ENCODE peak calls at places on chromosomes 11 and 22, in seven cellular contexts. One of them, this sample, is unnamed.

GRCh38 chr22:19840955-19841640 is 13.6 kb downstream of the GNB1L start:
- DNase-seq in transverse colon: no peak
- DNase-seq in stomach: no peak
- DNase-seq in adrenal gland: no peak
- DNase-seq in upper lobe of left lung: no peak
- DNase-seq in ovary: no peak
- DNase-seq in gastrocnemius medialis: no peak
- DNase-seq in this sample: no peak

GRCh38 chr11:75536786-75537629 is 11.3 kb upstream of the GDPD5 start:
- DNase-seq in upper lobe of left lung: no peak
- DNase-seq in gastrocnemius medialis: no peak
- DNase-seq in adrenal gland: no peak
- DNase-seq in ovary: no peak
- DNase-seq in transverse colon: no peak
- DNase-seq in stomach: no peak
- DNase-seq in this sample: no peak

GRCh38 chr11:71933141-71933933 is 4.5 kb downstream of the RNF121 start:
- DNase-seq in stomach: no peak
- DNase-seq in gastrocnemius medialis: no peak
- DNase-seq in adrenal gland: no peak
- DNase-seq in transverse colon: no peak
- DNase-seq in upper lobe of left lung: no peak
- DNase-seq in ovary: no peak
- DNase-seq in this sample: no peak

GRCh38 chr11:68340003-68340767 is 27.8 kb downstream of the LRP5 start:
- DNase-seq in ovary: no peak
- DNase-seq in transverse colon: no peak
- DNase-seq in gastrocnemius medialis: no peak
- DNase-seq in upper lobe of left lung: no peak
- DNase-seq in adrenal gland: no peak
- DNase-seq in stomach: no peak
- DNase-seq in this sample: no peak

GRCh38 chr11:13009921-13010736 is 1.0 kb downstream of the RASSF10 start:
- DNase-seq in transverse colon: no peak
- DNase-seq in stomach: peak; percentile 54
- DNase-seq in ovary: no peak
- DNase-seq in upper lobe of left lung: peak; percentile 27
- DNase-seq in gastrocnemius medialis: no peak
- DNase-seq in adrenal gland: no peak
- DNase-seq in this sample: no peak

GRCh38 chr11:86910592-86910991 is 44.6 kb downstream of the FZD4 start:
- DNase-seq in ovary: no peak
- DNase-seq in stomach: no peak
- DNase-seq in upper lobe of left lung: no peak
- DNase-seq in gastrocnemius medialis: no peak
- DNase-seq in adrenal gland: no peak
- DNase-seq in transverse colon: no peak
- DNase-seq in this sample: no peak

GRCh38 chr22:22110548-22111266 is 128.1 kb upstream of the TOP3B start:
- DNase-seq in adrenal gland: peak; percentile 26
- DNase-seq in stomach: no peak
- DNase-seq in upper lobe of left lung: peak; percentile 27
- DNase-seq in gastrocnemius medialis: no peak
- DNase-seq in transverse colon: peak; percentile 51
- DNase-seq in ovary: no peak
- DNase-seq in this sample: peak; percentile 93

GRCh38 chr11:93089474-93090102 is 108.2 kb downstream of the SLC36A4 start:
- DNase-seq in transverse colon: peak; percentile 27
- DNase-seq in adrenal gland: peak; percentile 42
- DNase-seq in ovary: no peak
- DNase-seq in upper lobe of left lung: peak; percentile 34
- DNase-seq in gastrocnemius medialis: no peak
- DNase-seq in stomach: no peak
- DNase-seq in this sample: no peak

GRCh38 chr11:123419720-123420466 is 10.2 kb upstream of the GRAMD1B start:
- DNase-seq in ovary: no peak
- DNase-seq in adrenal gland: no peak
- DNase-seq in upper lobe of left lung: no peak
- DNase-seq in transverse colon: peak; percentile 15
- DNase-seq in gastrocnemius medialis: no peak
- DNase-seq in stomach: no peak
- DNase-seq in this sample: no peak

GRCh38 chr22:41469218-41469851 is 418 bp downstream of the ACO2 start:
- DNase-seq in stomach: peak; percentile 54
- DNase-seq in adrenal gland: peak; percentile 39
- DNase-seq in ovary: no peak
- DNase-seq in upper lobe of left lung: peak; percentile 30
- DNase-seq in transverse colon: peak; percentile 81
- DNase-seq in gastrocnemius medialis: peak; percentile 82
- DNase-seq in this sample: no peak

GRCh38 chr11:46916669-46917108 is 1.7 kb downstream of the LRP4 start:
- DNase-seq in ovary: peak; percentile 63
- DNase-seq in upper lobe of left lung: no peak
- DNase-seq in gastrocnemius medialis: peak; percentile 72
- DNase-seq in transverse colon: peak; percentile 62
- DNase-seq in adrenal gland: peak; percentile 72
- DNase-seq in stomach: peak; percentile 51
- DNase-seq in this sample: no peak

GRCh38 chr22:35357883-35358621 is 22.8 kb upstream of the HMOX1 start:
- DNase-seq in stomach: no peak
- DNase-seq in gastrocnemius medialis: no peak
- DNase-seq in adrenal gland: no peak
- DNase-seq in transverse colon: no peak
- DNase-seq in ovary: no peak
- DNase-seq in upper lobe of left lung: no peak
- DNase-seq in this sample: no peak

GRCh38 chr22:26842103-26842502 is 184.7 kb downstream of the MIAT start:
- DNase-seq in ovary: no peak
- DNase-seq in upper lobe of left lung: no peak
- DNase-seq in gastrocnemius medialis: no peak
- DNase-seq in adrenal gland: no peak
- DNase-seq in stomach: no peak
- DNase-seq in transverse colon: no peak
- DNase-seq in this sample: no peak

GRCh38 chr22:28146401-28147304 is 227.6 kb upstream of the PITPNB start:
- DNase-seq in stomach: no peak
- DNase-seq in ovary: no peak
- DNase-seq in upper lobe of left lung: no peak
- DNase-seq in transverse colon: no peak
- DNase-seq in adrenal gland: no peak
- DNase-seq in gastrocnemius medialis: no peak
- DNase-seq in this sample: no peak

GRCh38 chr11:33704240-33705002 is 3.8 kb upstream of the C11orf91 start:
- DNase-seq in ovary: no peak
- DNase-seq in upper lobe of left lung: no peak
- DNase-seq in stomach: no peak
- DNase-seq in transverse colon: no peak
- DNase-seq in adrenal gland: peak; percentile 21
- DNase-seq in gastrocnemius medialis: no peak
- DNase-seq in this sample: no peak

GRCh38 chr22:28430656-28431055 is 249.0 kb downstream of the TTC28 start:
- DNase-seq in ovary: no peak
- DNase-seq in stomach: no peak
- DNase-seq in gastrocnemius medialis: no peak
- DNase-seq in transverse colon: no peak
- DNase-seq in upper lobe of left lung: no peak
- DNase-seq in adrenal gland: no peak
- DNase-seq in this sample: no peak

GRCh38 chr11:122440783-122441701 is 214.5 kb upstream of the UBASH3B start:
- DNase-seq in stomach: no peak
- DNase-seq in transverse colon: peak; percentile 10
- DNase-seq in ovary: peak; percentile 65
- DNase-seq in gastrocnemius medialis: peak; percentile 28
- DNase-seq in upper lobe of left lung: no peak
- DNase-seq in adrenal gland: peak; percentile 80
- DNase-seq in this sample: no peak

GRCh38 chr11:69463181-69463891 is 18.1 kb upstream of the LINC01488 start:
- DNase-seq in gastrocnemius medialis: no peak
- DNase-seq in stomach: no peak
- DNase-seq in adrenal gland: no peak
- DNase-seq in transverse colon: no peak
- DNase-seq in upper lobe of left lung: no peak
- DNase-seq in ovary: no peak
- DNase-seq in this sample: peak; percentile 58

GRCh38 chr11:1271406-1271805 is 38.0 kb downstream of the TOLLIP start:
- DNase-seq in gastrocnemius medialis: no peak
- DNase-seq in transverse colon: no peak
- DNase-seq in stomach: no peak
- DNase-seq in ovary: no peak
- DNase-seq in adrenal gland: no peak
- DNase-seq in upper lobe of left lung: no peak
- DNase-seq in this sample: peak; percentile 52

GRCh38 chr22:24728790-24729637 is 45.5 kb downstream of the PIWIL3 start:
- DNase-seq in upper lobe of left lung: no peak
- DNase-seq in stomach: no peak
- DNase-seq in gastrocnemius medialis: no peak
- DNase-seq in transverse colon: no peak
- DNase-seq in adrenal gland: peak; percentile 44
- DNase-seq in ovary: peak; percentile 67
- DNase-seq in this sample: no peak

GRCh38 chr11:19242184-19242932 is 1.6 kb upstream of the E2F8 start:
- DNase-seq in ovary: no peak
- DNase-seq in gastrocnemius medialis: no peak
- DNase-seq in transverse colon: peak; percentile 16
- DNase-seq in adrenal gland: no peak
- DNase-seq in stomach: no peak
- DNase-seq in upper lobe of left lung: peak; percentile 31
- DNase-seq in this sample: peak; percentile 78

GRCh38 chr11:19241260-19242183 is 777 bp upstream of the E2F8 start:
- DNase-seq in ovary: no peak
- DNase-seq in transverse colon: peak; percentile 49
- DNase-seq in upper lobe of left lung: peak; percentile 23
- DNase-seq in stomach: no peak
- DNase-seq in gastrocnemius medialis: no peak
- DNase-seq in adrenal gland: no peak
- DNase-seq in this sample: peak; percentile 91

GRCh38 chr11:19243143-19243542 is 2.4 kb upstream of the E2F8 start:
- DNase-seq in adrenal gland: no peak
- DNase-seq in upper lobe of left lung: no peak
- DNase-seq in transverse colon: no peak
- DNase-seq in gastrocnemius medialis: no peak
- DNase-seq in ovary: no peak
- DNase-seq in stomach: no peak
- DNase-seq in this sample: no peak

GRCh38 chr11:19239039-19239438 is 1.7 kb downstream of the E2F8 start:
- DNase-seq in upper lobe of left lung: no peak
- DNase-seq in gastrocnemius medialis: no peak
- DNase-seq in adrenal gland: no peak
- DNase-seq in stomach: no peak
- DNase-seq in transverse colon: no peak
- DNase-seq in ovary: no peak
- DNase-seq in this sample: no peak

GRCh38 chr11:19240420-19241259 is at the start of gene E2F8:
- DNase-seq in ovary: peak; percentile 75
- DNase-seq in gastrocnemius medialis: peak; percentile 93
- DNase-seq in stomach: peak; percentile 91
- DNase-seq in transverse colon: peak; percentile 96
- DNase-seq in upper lobe of left lung: peak; percentile 95
- DNase-seq in adrenal gland: peak; percentile 94
- DNase-seq in this sample: peak; percentile 94
- H3K27ac ChIP-seq in ovary: no peak within 1 kb of the TSS
- H3K27ac ChIP-seq in gastrocnemius medialis: peak within 1 kb of the TSS; percentile 77
- H3K27ac ChIP-seq in stomach: peak within 1 kb of the TSS; percentile 56
- H3K27ac ChIP-seq in transverse colon: peak within 1 kb of the TSS; percentile 79
- H3K27ac ChIP-seq in upper lobe of left lung: no peak within 1 kb of the TSS
- H3K27ac ChIP-seq in adrenal gland: no peak within 1 kb of the TSS
- H3K27ac ChIP-seq in this sample: peak within 1 kb of the TSS; percentile 35

GRCh38 chr22:37591823-37592404 is 12.0 kb upstream of the LGALS2 start:
- DNase-seq in ovary: no peak
- DNase-seq in transverse colon: no peak
- DNase-seq in stomach: no peak
- DNase-seq in adrenal gland: no peak
- DNase-seq in upper lobe of left lung: no peak
- DNase-seq in gastrocnemius medialis: no peak
- DNase-seq in this sample: no peak

GRCh38 chr22:37594237-37594636 is 14.3 kb upstream of the LGALS2 start:
- DNase-seq in stomach: no peak
- DNase-seq in upper lobe of left lung: no peak
- DNase-seq in adrenal gland: no peak
- DNase-seq in ovary: no peak
- DNase-seq in gastrocnemius medialis: no peak
- DNase-seq in transverse colon: no peak
- DNase-seq in this sample: no peak

GRCh38 chr22:37588540-37589215 is 8.8 kb upstream of the LGALS2 start:
- DNase-seq in gastrocnemius medialis: no peak
- DNase-seq in adrenal gland: peak; percentile 35
- DNase-seq in stomach: no peak
- DNase-seq in transverse colon: peak; percentile 76
- DNase-seq in upper lobe of left lung: no peak
- DNase-seq in ovary: no peak
- DNase-seq in this sample: no peak

GRCh38 chr22:37589607-37590006 is 9.7 kb upstream of the LGALS2 start:
- DNase-seq in gastrocnemius medialis: no peak
- DNase-seq in ovary: no peak
- DNase-seq in transverse colon: no peak
- DNase-seq in stomach: no peak
- DNase-seq in upper lobe of left lung: no peak
- DNase-seq in adrenal gland: no peak
- DNase-seq in this sample: no peak
- H3K4me3 ChIP-seq in gastrocnemius medialis: no peak overlapping the region
- H3K4me3 ChIP-seq in ovary: no peak overlapping the region
- H3K4me3 ChIP-seq in transverse colon: no peak overlapping the region
- H3K4me3 ChIP-seq in stomach: no peak overlapping the region
- H3K4me3 ChIP-seq in upper lobe of left lung: no peak overlapping the region
- H3K4me3 ChIP-seq in adrenal gland: no peak overlapping the region
- H3K4me3 ChIP-seq in this sample: no peak overlapping the region

DNA sequence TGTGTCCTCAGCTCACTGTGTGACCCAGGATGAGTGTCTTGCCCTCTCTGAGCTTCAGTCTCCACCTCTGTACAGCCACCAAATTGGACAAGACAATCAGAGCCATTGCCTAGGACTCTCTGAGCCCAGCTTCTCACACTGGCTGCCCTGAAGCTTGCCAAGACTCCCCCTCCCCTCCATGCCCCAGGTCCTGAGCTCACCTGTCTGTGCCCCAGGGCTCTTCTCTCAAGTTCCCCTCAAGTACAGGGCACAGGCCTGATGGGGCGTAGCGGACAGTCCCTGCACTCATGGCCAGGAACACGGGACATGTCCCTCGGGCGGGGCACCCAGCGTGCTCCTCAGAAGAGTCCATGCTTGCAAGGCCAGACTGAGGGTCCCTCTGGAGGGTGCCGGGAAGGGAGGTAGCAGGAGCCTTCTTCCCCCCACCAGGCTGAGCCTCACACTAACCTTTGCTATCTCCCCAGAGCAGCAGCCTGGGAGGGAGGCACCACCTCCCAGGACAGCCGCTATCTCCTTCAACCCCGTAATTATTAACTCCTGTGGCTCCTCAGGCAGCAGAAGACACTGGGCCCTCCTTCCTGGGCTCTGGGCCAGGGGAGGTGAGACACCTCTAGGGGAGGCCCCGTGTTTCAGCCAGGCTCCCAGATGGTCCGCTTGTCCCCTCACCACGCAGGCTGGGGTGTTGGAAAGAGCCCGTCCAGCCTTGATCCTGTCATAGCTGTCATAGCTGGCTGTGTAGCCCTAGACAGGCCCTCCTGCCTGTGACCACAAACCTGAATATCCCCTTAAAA is 2.7 kb upstream of the RAB3IL1 start:
- DNase-seq in gastrocnemius medialis: peak; percentile 6
- DNase-seq in stomach: no peak
- DNase-seq in adrenal gland: no peak
- DNase-seq in upper lobe of left lung: no peak
- DNase-seq in transverse colon: no peak
- DNase-seq in ovary: peak; percentile 17
- DNase-seq in this sample: peak; percentile 69
- TF ChIP-seq POLR2A in gastrocnemius medialis: no peak
- TF ChIP-seq POLR2A in stomach: no peak
- TF ChIP-seq POLR2A in adrenal gland: no peak
- TF ChIP-seq POLR2A in upper lobe of left lung: no peak
- TF ChIP-seq POLR2A in transverse colon: no peak
- TF ChIP-seq POLR2A in ovary: no peak
- TF ChIP-seq POLR2A in this sample: no peak

GRCh38 chr11:77799338-77799737 is 21.2 kb downstream of the RSF1 start:
- DNase-seq in gastrocnemius medialis: no peak
- DNase-seq in ovary: no peak
- DNase-seq in transverse colon: no peak
- DNase-seq in upper lobe of left lung: no peak
- DNase-seq in stomach: no peak
- DNase-seq in adrenal gland: no peak
- DNase-seq in this sample: no peak
- H3K27ac ChIP-seq in gastrocnemius medialis: no peak overlapping the region
- H3K27ac ChIP-seq in ovary: no peak overlapping the region
- H3K27ac ChIP-seq in transverse colon: no peak overlapping the region
- H3K27ac ChIP-seq in upper lobe of left lung: no peak overlapping the region
- H3K27ac ChIP-seq in stomach: no peak overlapping the region
- H3K27ac ChIP-seq in adrenal gland: no peak overlapping the region
- H3K27ac ChIP-seq in this sample: peak overlapping the region; percentile 7